ENCODE peak calls at places on chromosomes 16 and 17, in seven cellular contexts. One of them, this sample, is unnamed.

GRCh38 chr17:29627951-29628350 is 5.2 kb upstream of the CORO6 start:
- DNase-seq in right lobe of liver: no peak
- DNase-seq in fibroblast of lung: no peak
- DNase-seq in esophagus squamous epithelium: no peak
- DNase-seq in cardiac muscle cell: no peak
- DNase-seq in hepatocyte: no peak
- DNase-seq in uterus: no peak
- DNase-seq in this sample: no peak

GRCh38 chr17:11144358-11145233 is 96.4 kb upstream of the SHISA6 start:
- DNase-seq in right lobe of liver: no peak
- DNase-seq in fibroblast of lung: no peak
- DNase-seq in esophagus squamous epithelium: no peak
- DNase-seq in cardiac muscle cell: peak
- DNase-seq in hepatocyte: peak
- DNase-seq in uterus: no peak
- DNase-seq in this sample: no peak

GRCh38 chr17:45784583-45785372 is 658 bp downstream of the CRHR1 start:
- DNase-seq in right lobe of liver: no peak
- DNase-seq in fibroblast of lung: peak
- DNase-seq in esophagus squamous epithelium: no peak
- DNase-seq in cardiac muscle cell: peak
- DNase-seq in hepatocyte: peak
- DNase-seq in uterus: no peak
- DNase-seq in this sample: no peak

GRCh38 chr16:3171181-3171854 is 16.7 kb upstream of the OR1F1 start:
- DNase-seq in right lobe of liver: no peak
- DNase-seq in fibroblast of lung: no peak
- DNase-seq in esophagus squamous epithelium: no peak
- DNase-seq in cardiac muscle cell: no peak
- DNase-seq in hepatocyte: no peak
- DNase-seq in uterus: no peak
- DNase-seq in this sample: no peak

GRCh38 chr17:44278006-44278405 is 10.1 kb upstream of the SLC4A1 start:
- DNase-seq in right lobe of liver: no peak
- DNase-seq in fibroblast of lung: peak
- DNase-seq in esophagus squamous epithelium: no peak
- DNase-seq in cardiac muscle cell: no peak
- DNase-seq in hepatocyte: no peak
- DNase-seq in uterus: no peak
- DNase-seq in this sample: no peak

GRCh38 chr16:81879625-81880024 is 100.5 kb downstream of the PLCG2 start:
- DNase-seq in right lobe of liver: no peak
- DNase-seq in fibroblast of lung: no peak
- DNase-seq in esophagus squamous epithelium: no peak
- DNase-seq in cardiac muscle cell: no peak
- DNase-seq in hepatocyte: no peak
- DNase-seq in uterus: no peak
- DNase-seq in this sample: no peak

GRCh38 chr16:49158029-49158642 is 123.5 kb downstream of the CBLN1 start:
- DNase-seq in right lobe of liver: no peak
- DNase-seq in fibroblast of lung: peak
- DNase-seq in esophagus squamous epithelium: no peak
- DNase-seq in cardiac muscle cell: peak
- DNase-seq in hepatocyte: peak
- DNase-seq in uterus: no peak
- DNase-seq in this sample: no peak

GRCh38 chr17:4938670-4939553 is 934 bp downstream of the SLC25A11 start:
- DNase-seq in right lobe of liver: no peak
- DNase-seq in fibroblast of lung: no peak
- DNase-seq in esophagus squamous epithelium: no peak
- DNase-seq in cardiac muscle cell: no peak
- DNase-seq in hepatocyte: no peak
- DNase-seq in uterus: no peak
- DNase-seq in this sample: no peak

GRCh38 chr16:20774703-20775362 is 11.0 kb downstream of the ACSM3 start:
- DNase-seq in right lobe of liver: peak
- DNase-seq in fibroblast of lung: peak
- DNase-seq in esophagus squamous epithelium: no peak
- DNase-seq in cardiac muscle cell: peak
- DNase-seq in hepatocyte: peak
- DNase-seq in uterus: no peak
- DNase-seq in this sample: no peak

GRCh38 chr17:41664172-41664457 is 24.6 kb upstream of the EIF1 start:
- DNase-seq in right lobe of liver: no peak
- DNase-seq in fibroblast of lung: no peak
- DNase-seq in esophagus squamous epithelium: no peak
- DNase-seq in cardiac muscle cell: no peak
- DNase-seq in hepatocyte: no peak
- DNase-seq in uterus: no peak
- DNase-seq in this sample: no peak

GRCh38 chr16:17836868-17837602 is 366.3 kb upstream of the XYLT1 start:
- DNase-seq in right lobe of liver: no peak
- DNase-seq in fibroblast of lung: peak
- DNase-seq in esophagus squamous epithelium: no peak
- DNase-seq in cardiac muscle cell: no peak
- DNase-seq in hepatocyte: peak
- DNase-seq in uterus: no peak
- DNase-seq in this sample: no peak

GRCh38 chr16:31453255-31454204 is 5.8 kb upstream of the ARMC5 start:
- DNase-seq in right lobe of liver: no peak
- DNase-seq in fibroblast of lung: peak
- DNase-seq in esophagus squamous epithelium: no peak
- DNase-seq in cardiac muscle cell: peak
- DNase-seq in hepatocyte: peak
- DNase-seq in uterus: no peak
- DNase-seq in this sample: no peak

GRCh38 chr16:87956169-87956770 is 5.0 kb downstream of the BANP start:
- DNase-seq in right lobe of liver: no peak
- DNase-seq in fibroblast of lung: peak
- DNase-seq in esophagus squamous epithelium: no peak
- DNase-seq in cardiac muscle cell: peak
- DNase-seq in hepatocyte: peak
- DNase-seq in uterus: no peak
- DNase-seq in this sample: no peak

GRCh38 chr17:68892658-68893057 is 62.5 kb downstream of the ABCA8 start:
- DNase-seq in right lobe of liver: no peak
- DNase-seq in fibroblast of lung: no peak
- DNase-seq in esophagus squamous epithelium: no peak
- DNase-seq in cardiac muscle cell: no peak
- DNase-seq in hepatocyte: no peak
- DNase-seq in uterus: no peak
- DNase-seq in this sample: no peak

GRCh38 chr17:19415311-19415710 is 4.3 kb downstream of the RNF112 start:
- DNase-seq in right lobe of liver: no peak
- DNase-seq in fibroblast of lung: no peak
- DNase-seq in esophagus squamous epithelium: no peak
- DNase-seq in cardiac muscle cell: no peak
- DNase-seq in hepatocyte: no peak
- DNase-seq in uterus: no peak
- DNase-seq in this sample: no peak

GRCh38 chr16:4200000-4200780 is 41.7 kb downstream of the SRL start:
- DNase-seq in right lobe of liver: peak
- DNase-seq in fibroblast of lung: peak
- DNase-seq in esophagus squamous epithelium: no peak
- DNase-seq in cardiac muscle cell: peak
- DNase-seq in hepatocyte: peak
- DNase-seq in uterus: peak
- DNase-seq in this sample: no peak

GRCh38 chr16:52254753-52255152 is 292.2 kb downstream of the TOX3 start:
- DNase-seq in right lobe of liver: no peak
- DNase-seq in fibroblast of lung: peak
- DNase-seq in esophagus squamous epithelium: no peak
- DNase-seq in cardiac muscle cell: no peak
- DNase-seq in hepatocyte: no peak
- DNase-seq in uterus: no peak
- DNase-seq in this sample: no peak

GRCh38 chr17:32516450-32516849 is 29.7 kb downstream of the CDK5R1 start:
- DNase-seq in right lobe of liver: no peak
- DNase-seq in fibroblast of lung: no peak
- DNase-seq in esophagus squamous epithelium: no peak
- DNase-seq in cardiac muscle cell: peak
- DNase-seq in hepatocyte: no peak
- DNase-seq in uterus: no peak
- DNase-seq in this sample: no peak

GRCh38 chr16:75042423-75043174 is 43.8 kb downstream of the ZNRF1 start:
- DNase-seq in right lobe of liver: no peak
- DNase-seq in fibroblast of lung: no peak
- DNase-seq in esophagus squamous epithelium: no peak
- DNase-seq in cardiac muscle cell: no peak
- DNase-seq in hepatocyte: no peak
- DNase-seq in uterus: no peak
- DNase-seq in this sample: no peak

GRCh38 chr16:8047711-8048110 is 542.6 kb downstream of the TMEM114 start:
- DNase-seq in right lobe of liver: no peak
- DNase-seq in fibroblast of lung: no peak
- DNase-seq in esophagus squamous epithelium: no peak
- DNase-seq in cardiac muscle cell: no peak
- DNase-seq in hepatocyte: no peak
- DNase-seq in uterus: no peak
- DNase-seq in this sample: no peak

DNA sequence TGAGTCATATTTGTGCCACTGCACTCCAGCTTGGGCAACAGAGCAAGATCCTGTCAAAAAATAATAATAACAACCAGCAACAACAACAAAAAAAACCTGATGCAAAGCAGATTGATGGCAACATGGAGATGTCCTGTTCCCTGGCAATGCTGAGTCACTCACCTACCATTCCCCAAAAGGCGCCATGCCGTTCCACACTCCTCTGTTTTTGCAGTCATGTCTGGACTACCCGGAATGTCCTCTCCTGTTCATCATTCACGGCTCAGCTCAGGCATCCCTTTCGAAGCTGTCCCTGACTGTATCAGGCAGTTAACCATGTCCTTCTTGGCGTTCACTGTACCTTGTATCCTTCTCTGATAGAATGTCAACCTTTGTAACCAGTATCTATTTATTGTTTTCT is 147.8 kb downstream of the ABCC12 start:
- DNase-seq in right lobe of liver: no peak
- DNase-seq in fibroblast of lung: no peak
- DNase-seq in esophagus squamous epithelium: no peak
- DNase-seq in cardiac muscle cell: no peak
- DNase-seq in hepatocyte: no peak
- DNase-seq in uterus: no peak
- DNase-seq in this sample: no peak
- TF ChIP-seq CTCF in right lobe of liver: no peak
- TF ChIP-seq CTCF in fibroblast of lung: no peak
- TF ChIP-seq CTCF in esophagus squamous epithelium: no peak
- TF ChIP-seq CTCF in cardiac muscle cell: no peak
- TF ChIP-seq CTCF in hepatocyte: no peak
- TF ChIP-seq CTCF in uterus: no peak
- TF ChIP-seq CTCF in this sample: no peak

GRCh38 chr17:72254808-72255449 is 134.1 kb downstream of the SOX9 start:
- DNase-seq in right lobe of liver: no peak
- DNase-seq in fibroblast of lung: peak
- DNase-seq in esophagus squamous epithelium: no peak
- DNase-seq in cardiac muscle cell: no peak
- DNase-seq in hepatocyte: no peak
- DNase-seq in uterus: no peak
- DNase-seq in this sample: no peak
- H3K27ac ChIP-seq in right lobe of liver: no peak
- H3K27ac ChIP-seq in fibroblast of lung: no peak
- H3K27ac ChIP-seq in esophagus squamous epithelium: no peak
- H3K27ac ChIP-seq in cardiac muscle cell: no peak
- H3K27ac ChIP-seq in hepatocyte: no peak
- H3K27ac ChIP-seq in uterus: no peak
- H3K27ac ChIP-seq in this sample: no peak

DNA sequence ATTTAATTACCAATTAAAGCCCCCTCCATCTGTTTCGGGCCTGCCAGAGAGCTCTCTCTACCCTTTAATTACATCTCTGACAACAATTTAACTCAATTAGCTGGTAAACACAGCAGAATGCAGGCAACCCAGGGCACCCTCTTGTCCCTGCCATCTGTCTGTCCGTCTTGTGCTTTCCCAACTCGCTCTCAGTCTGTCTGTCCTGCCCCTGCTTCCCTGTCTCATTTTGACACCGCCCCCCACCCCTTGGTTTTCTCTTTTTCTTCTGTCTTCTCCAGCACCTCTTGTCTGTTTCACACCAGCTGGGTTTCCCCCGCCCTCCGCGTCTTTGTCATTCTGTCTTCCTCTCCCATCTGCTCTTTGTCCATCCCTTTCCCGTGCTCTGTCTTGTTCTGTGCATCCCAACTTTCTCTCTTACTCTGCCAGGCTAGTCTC is 32.8 kb downstream of the CDK5RAP3 start:
- DNase-seq in right lobe of liver: no peak
- DNase-seq in fibroblast of lung: no peak
- DNase-seq in esophagus squamous epithelium: no peak
- DNase-seq in cardiac muscle cell: no peak
- DNase-seq in hepatocyte: no peak
- DNase-seq in uterus: no peak
- DNase-seq in this sample: no peak
- TF ChIP-seq CTCF in right lobe of liver: no peak
- TF ChIP-seq CTCF in fibroblast of lung: no peak
- TF ChIP-seq CTCF in esophagus squamous epithelium: no peak
- TF ChIP-seq CTCF in cardiac muscle cell: no peak
- TF ChIP-seq CTCF in hepatocyte: no peak
- TF ChIP-seq CTCF in uterus: no peak
- TF ChIP-seq CTCF in this sample: no peak

GRCh38 chr16:11327277-11328171 is 17.7 kb upstream of the RMI2 start:
- DNase-seq in right lobe of liver: no peak
- DNase-seq in fibroblast of lung: no peak
- DNase-seq in esophagus squamous epithelium: no peak
- DNase-seq in cardiac muscle cell: no peak
- DNase-seq in hepatocyte: no peak
- DNase-seq in uterus: no peak
- DNase-seq in this sample: no peak

GRCh38 chr16:11329891-11330290 is 15.4 kb upstream of the RMI2 start:
- DNase-seq in right lobe of liver: no peak
- DNase-seq in fibroblast of lung: no peak
- DNase-seq in esophagus squamous epithelium: no peak
- DNase-seq in cardiac muscle cell: no peak
- DNase-seq in hepatocyte: no peak
- DNase-seq in uterus: no peak
- DNase-seq in this sample: no peak

GRCh38 chr16:11328172-11329079 is 16.8 kb upstream of the RMI2 start:
- DNase-seq in right lobe of liver: no peak
- DNase-seq in fibroblast of lung: peak
- DNase-seq in esophagus squamous epithelium: peak
- DNase-seq in cardiac muscle cell: peak
- DNase-seq in hepatocyte: peak
- DNase-seq in uterus: peak
- DNase-seq in this sample: peak

GRCh38 chr16:11330526-11331237 is 14.6 kb upstream of the RMI2 start:
- DNase-seq in right lobe of liver: no peak
- DNase-seq in fibroblast of lung: no peak
- DNase-seq in esophagus squamous epithelium: no peak
- DNase-seq in cardiac muscle cell: no peak
- DNase-seq in hepatocyte: no peak
- DNase-seq in uterus: no peak
- DNase-seq in this sample: no peak

DNA sequence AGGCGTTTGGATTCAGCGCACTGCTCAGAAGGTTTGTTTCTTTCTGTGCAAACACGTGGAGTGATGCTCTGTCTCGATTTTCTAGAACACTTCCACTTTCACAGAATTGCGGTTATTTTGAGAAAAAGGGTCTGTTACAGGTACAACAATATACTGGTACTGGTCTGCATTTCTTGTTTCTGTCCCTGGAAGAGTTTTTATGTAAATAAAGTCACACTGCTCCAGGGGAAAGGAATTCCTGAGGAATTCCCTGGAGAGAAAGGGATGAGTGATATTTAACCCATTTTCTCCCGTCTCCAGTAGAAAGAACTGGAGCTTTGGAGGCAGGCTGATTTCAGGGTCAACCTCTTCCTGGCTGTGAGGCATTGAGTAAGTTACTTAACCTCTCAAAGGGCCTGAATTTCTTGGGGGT is 16.2 kb upstream of the RMI2 start:
- DNase-seq in right lobe of liver: no peak
- DNase-seq in fibroblast of lung: peak
- DNase-seq in esophagus squamous epithelium: no peak
- DNase-seq in cardiac muscle cell: no peak
- DNase-seq in hepatocyte: no peak
- DNase-seq in uterus: no peak
- DNase-seq in this sample: no peak
- H3K27ac ChIP-seq in right lobe of liver: no peak
- H3K27ac ChIP-seq in fibroblast of lung: peak
- H3K27ac ChIP-seq in esophagus squamous epithelium: no peak
- H3K27ac ChIP-seq in cardiac muscle cell: no peak
- H3K27ac ChIP-seq in hepatocyte: peak
- H3K27ac ChIP-seq in uterus: peak
- H3K27ac ChIP-seq in this sample: peak

This sample was measured in coronary artery.